ENCODE peak calls at places on chromosomes 4 and X, in six cellular contexts. A is gastrocnemius medialis, Z is right lobe of liver, X is suprapubic skin, Y is GM12878, G is ovary. U is an unnamed sample.

GRCh38 chr4:152352645-152353116 is 183.2 kb downstream of the FBXW7 start:
- DNase-seq in A (peak; percentile 61), Z (no peak), X (peak; percentile 67), Y (peak; percentile 59), G (peak; percentile 62), U (no peak)

GRCh38 chrX:143788265-143788664 is 67.7 kb upstream of the SPANXN2 start:
- DNase-seq in A (no peak), Z (no peak), X (no peak), Y (no peak), G (no peak), U (no peak)

GRCh38 chrX:105975382-105975781 is 63.1 kb downstream of the SERPINA7 start:
- DNase-seq in A (no peak), Z (no peak), X (no peak), Y (no peak), G (no peak), U (no peak)

GRCh38 chr4:145281224-145281623 is 100.8 kb upstream of the OTUD4 start:
- DNase-seq in A (no peak), Z (no peak), X (no peak), Y (no peak), G (no peak), U (no peak)

GRCh38 chrX:153862369-153863250 is 23.4 kb downstream of the L1CAM start:
- DNase-seq in A (no peak), Z (no peak), X (no peak), Y (no peak), G (no peak), U (no peak)

GRCh38 chr4:8915201-8916200 is 43.9 kb upstream of the HMX1 start:
- DNase-seq in A (no peak), Z (no peak), X (peak; percentile 46), Y (no peak), G (peak; percentile 8), U (peak; percentile 42)

GRCh38 chr4:122827258-122827887 is 742 bp downstream of the FGF2 start:
- DNase-seq in A (no peak), Z (peak; percentile 30), X (peak; percentile 75), Y (peak; percentile 8), G (peak; percentile 73), U (no peak)

GRCh38 chr4:17109126-17109525 is 210.7 kb upstream of the LDB2 start:
- DNase-seq in A (no peak), Z (no peak), X (no peak), Y (no peak), G (no peak), U (no peak)

GRCh38 chrX:105894721-105895120 is 72.4 kb downstream of the NRK start:
- DNase-seq in A (no peak), Z (no peak), X (no peak), Y (no peak), G (no peak), U (no peak)

GRCh38 chr4:126396703-126397102 is 1081.9 kb downstream of the FAT4 start:
- DNase-seq in A (no peak), Z (no peak), X (no peak), Y (no peak), G (no peak), U (no peak)

GRCh38 chr4:40255722-40256281 is 59.0 kb downstream of the RHOH start:
- DNase-seq in A (no peak), Z (no peak), X (no peak), Y (no peak), G (no peak), U (no peak)

GRCh38 chr4:102825261-102826071 is 1.9 kb downstream of the UBE2D3 start:
- DNase-seq in A (peak; percentile 42), Z (no peak), X (no peak), Y (no peak), G (peak; percentile 23), U (no peak)

GRCh38 chrX:10052906-10053625 is 85.9 kb downstream of the CLDN34 start:
- DNase-seq in A (peak; percentile 37), Z (no peak), X (no peak), Y (no peak), G (no peak), U (no peak)

GRCh38 chr4:65046496-65047101 is 623.7 kb downstream of the EPHA5 start:
- DNase-seq in A (no peak), Z (no peak), X (no peak), Y (no peak), G (peak; percentile 12), U (no peak)

GRCh38 chr4:78136109-78137081 is 79.3 kb downstream of the FRAS1 start:
- DNase-seq in A (no peak), Z (no peak), X (no peak), Y (no peak), G (no peak), U (no peak)

GRCh38 chr4:174611792-174612191 is 89.5 kb upstream of the HPGD start:
- DNase-seq in A (no peak), Z (no peak), X (no peak), Y (no peak), G (no peak), U (no peak)

GRCh38 chr4:90039122-90039521 is 88.1 kb upstream of the CCSER1 start:
- DNase-seq in A (no peak), Z (no peak), X (no peak), Y (no peak), G (no peak), U (no peak)

GRCh38 chr4:168695288-168695687 is 198.4 kb downstream of the PALLD start:
- DNase-seq in A (no peak), Z (no peak), X (no peak), Y (no peak), G (no peak), U (no peak)
- H3K4me1 ChIP-seq in A (no peaks in the 10 kb centered on the region), Z (peaks cover 16% of the 10 kb centered on the region), X (peaks cover 6% of the 10 kb centered on the region), Y (no peaks in the 10 kb centered on the region), G (peaks cover 6% of the 10 kb centered on the region), U (no peaks in the 10 kb centered on the region)

GRCh38 chrX:131067216-131067615 is 9.1 kb downstream of the ARHGAP36 start:
- DNase-seq in A (no peak), Z (no peak), X (no peak), Y (no peak), G (no peak), U (no peak)
- TF ChIP-seq POLR2A in A (no peak), Z (no peak), X (no peak), Y (no peak), G (no peak), U (no peak)

GRCh38 chrX:39777623-39778025 is 320.1 kb downstream of the BCOR start:
- DNase-seq in A (no peak), Z (no peak), X (no peak), Y (no peak), G (no peak), U (no peak)
- H3K4me1 ChIP-seq in A (no peaks in the 10 kb centered on the region), Z (no peaks in the 10 kb centered on the region), X (no peaks in the 10 kb centered on the region), Y (no peaks in the 10 kb centered on the region), G (no peaks in the 10 kb centered on the region), U (no peaks in the 10 kb centered on the region)

GRCh38 chr4:6633091-6633906 is 7.2 kb upstream of the MRFAP1 start:
- DNase-seq in A (peak; percentile 24), Z (no peak), X (no peak), Y (no peak), G (peak; percentile 9), U (peak; percentile 54)
- TF ChIP-seq POLR2A in A (no peak), Z (no peak), X (no peak), Y (no peak), G (no peak), U (no peak)

DNA sequence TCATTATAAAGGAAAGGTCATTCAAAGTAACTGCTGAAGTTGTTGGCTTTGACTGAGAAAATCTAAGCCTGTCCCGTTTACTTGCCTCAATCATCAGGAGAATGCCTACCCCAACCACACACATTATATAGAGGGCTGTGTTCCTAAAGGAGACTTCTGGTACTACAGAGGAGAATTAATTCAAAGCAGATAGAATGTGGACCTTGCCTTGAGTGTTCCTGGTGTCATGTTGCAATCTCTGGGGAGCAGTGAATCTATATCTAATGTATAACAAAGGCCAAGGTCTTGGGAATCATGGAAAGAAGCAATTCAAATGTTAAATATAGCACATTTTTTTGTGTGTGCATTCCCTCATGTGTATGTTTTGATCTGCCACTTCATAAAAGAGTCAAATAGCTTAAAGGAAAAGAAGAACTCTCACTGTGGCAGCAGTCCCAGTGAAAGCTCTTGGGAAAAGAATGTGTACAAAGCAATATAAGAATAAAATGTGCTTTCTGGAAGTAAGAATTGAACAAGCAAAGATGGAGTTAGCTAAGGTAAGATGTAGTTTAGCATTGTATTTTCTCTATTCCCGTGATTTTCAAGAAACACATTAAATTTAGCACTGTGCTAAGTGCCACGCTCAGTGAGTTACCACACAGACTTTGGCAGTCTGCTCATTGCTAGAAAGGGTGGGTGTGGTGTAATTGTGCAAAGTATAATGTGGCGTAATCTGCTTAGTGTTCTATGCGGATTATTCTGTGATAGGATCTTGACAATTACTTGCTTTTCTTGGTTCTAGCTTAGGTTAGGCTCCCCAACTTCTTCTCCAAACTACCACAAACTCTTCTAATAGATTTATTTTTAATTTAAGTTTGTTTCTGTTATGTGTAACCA is 13.7 kb downstream of the ADH6 start:
- DNase-seq in A (peak; percentile 49), Z (no peak), X (no peak), Y (no peak), G (no peak), U (no peak)
- H3K4me1 ChIP-seq in A (no peaks in the 10 kb centered on the region), Z (peaks cover 93% of the 10 kb centered on the region), X (peaks cover 33% of the 10 kb centered on the region), Y (no peaks in the 10 kb centered on the region), G (peaks cover 7% of the 10 kb centered on the region), U (no peaks in the 10 kb centered on the region)

GRCh38 chr4:6716018-6716911 is at the start of gene BLOC1S4:
- DNase-seq in A (peak; percentile 86), Z (peak; percentile 89), X (peak; percentile 86), Y (peak; percentile 86), G (peak; percentile 92), U (peak; percentile 80)
- TF ChIP-seq POLR2A in A (peak; percentile 95), Z (peak; percentile 88), X (peak; percentile 71), Y (peak; percentile 97), G (peak; percentile 89), U (peak; percentile 79)

GRCh38 chr4:7876096-7876993 is 63.3 kb downstream of the AFAP1 start:
- DNase-seq in A (no peak), Z (no peak), X (no peak), Y (no peak), G (no peak), U (no peak)
- H3K4me1 ChIP-seq in A (peaks cover 14% of the 10 kb centered on the region), Z (no peaks in the 10 kb centered on the region), X (peaks cover 27% of the 10 kb centered on the region), Y (no peaks in the 10 kb centered on the region), G (peaks cover 23% of the 10 kb centered on the region), U (no peaks in the 10 kb centered on the region)

DNA sequence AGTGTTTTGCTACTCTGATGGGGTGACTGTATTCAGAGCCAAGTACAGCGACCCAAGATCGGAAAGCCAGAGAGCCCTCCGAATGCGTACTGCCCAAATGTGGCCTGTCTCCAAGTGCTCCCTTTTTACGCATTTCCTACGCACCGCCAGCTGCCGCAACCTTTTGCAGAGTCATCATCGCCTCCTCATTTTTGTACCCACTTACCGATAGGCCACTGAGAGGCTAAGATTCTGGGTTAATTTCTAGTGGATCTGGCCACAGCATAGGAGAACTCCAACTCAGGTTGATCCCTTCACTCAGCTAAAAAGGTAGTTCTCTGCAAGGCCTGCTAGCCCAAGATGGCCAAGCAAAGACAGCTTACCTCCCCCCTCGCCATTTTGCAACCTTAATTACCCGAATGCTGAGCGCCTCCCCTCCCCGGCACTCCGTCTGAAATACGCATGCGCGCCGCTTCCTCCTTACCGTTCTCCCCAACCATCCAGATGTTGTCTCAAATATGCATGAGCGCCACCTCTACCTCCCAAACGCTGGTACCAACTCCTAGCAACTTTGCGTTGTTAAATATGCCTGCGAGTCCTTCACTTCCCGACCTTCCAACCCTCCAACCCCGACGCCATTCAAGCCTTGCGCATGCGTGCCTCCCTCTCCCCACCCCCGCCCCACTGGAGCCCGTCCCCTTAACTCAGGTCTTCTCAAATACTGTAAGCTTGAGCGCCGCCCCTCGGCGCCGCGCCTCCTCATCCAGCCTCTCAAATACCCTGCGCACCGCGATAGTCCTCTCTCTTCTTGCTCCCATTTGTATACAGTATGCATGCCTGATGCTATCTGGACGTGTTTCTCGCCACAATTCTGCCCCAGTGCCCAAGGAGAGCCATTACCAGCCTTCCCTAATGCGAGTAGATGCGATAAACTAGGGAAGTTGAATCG is 11.8 kb upstream of the ZCCHC13 start:
- DNase-seq in A (peak; percentile 89), Z (peak; percentile 87), X (peak; percentile 89), Y (peak; percentile 67), G (peak; percentile 83), U (peak; percentile 89)
- TF ChIP-seq POLR2A in A (peak; percentile 66), Z (peak; percentile 64), X (peak; percentile 49), Y (peak; percentile 60), G (peak; percentile 18), U (no peak)

U was measured in breast epithelium.